ENCODE peak calls at places on chromosomes 3 and 15, in five cellular contexts. N, Y, H, R and G are unnamed samples.

GRCh38 chr3:100226712-100227429 is 33.9 kb upstream of the TBC1D23 start:
- DNase-seq in R (no peak), H (peak; percentile 63), Y (no peak), N (peak; percentile 60), G (no peak)

GRCh38 chr3:72722930-72723726 is 125.1 kb downstream of the SHQ1 start:
- DNase-seq in N (peak; percentile 70), R (peak; percentile 91), Y (no peak), H (peak; percentile 72), G (no peak)

GRCh38 chr15:73908030-73908821 is 18.0 kb upstream of the LOXL1 start:
- DNase-seq in H (peak; percentile 32), Y (peak; percentile 97), N (peak; percentile 87), R (peak; percentile 77), G (peak; percentile 58)

GRCh38 chr3:139327861-139328260 is 16.0 kb upstream of the MRPS22 start:
- DNase-seq in H (peak; percentile 10), R (no peak), N (no peak), Y (no peak), G (no peak)

GRCh38 chr3:188286087-188286513 is 132.1 kb downstream of the LPP start:
- DNase-seq in R (no peak), Y (no peak), N (peak; percentile 98), H (peak; percentile 100), G (no peak)

GRCh38 chr15:62257991-62258390 is 92.9 kb upstream of the C2CD4B start:
- DNase-seq in N (no peak), R (no peak), H (no peak), Y (no peak), G (no peak)

GRCh38 chr3:52800079-52800478 is 5.5 kb downstream of the ITIH3 start:
- DNase-seq in R (no peak), N (no peak), H (no peak), Y (no peak), G (no peak)

GRCh38 chr3:161890147-161890625 is 393.6 kb downstream of the OTOL1 start:
- DNase-seq in H (peak; percentile 99), R (no peak), Y (peak; percentile 50), N (peak; percentile 93), G (no peak)

GRCh38 chr3:126607214-126607908 is 47.6 kb downstream of the TXNRD3 start:
- DNase-seq in H (peak; percentile 77), R (no peak), N (peak; percentile 75), Y (no peak), G (no peak)

GRCh38 chr15:34855397-34855796 is 60.0 kb upstream of the ACTC1 start:
- DNase-seq in H (peak; percentile 76), Y (no peak), R (no peak), N (peak; percentile 73), G (no peak)

GRCh38 chr3:13080591-13080990 is 7.4 kb upstream of the IQSEC1 start:
- DNase-seq in N (peak; percentile 67), H (no peak), R (no peak), Y (no peak), G (peak; percentile 74)

GRCh38 chr3:54123538-54124196 is 1.3 kb downstream of the CACNA2D3 start:
- DNase-seq in R (no peak), H (peak; percentile 3), N (no peak), Y (peak; percentile 52), G (no peak)

GRCh38 chr3:87501076-87501475 is 224.7 kb upstream of the POU1F1 start:
- DNase-seq in Y (no peak), H (no peak), R (no peak), N (no peak), G (no peak)

GRCh38 chr3:69200384-69201068 is 78.1 kb upstream of the LMOD3 start:
- DNase-seq in H (peak; percentile 59), N (no peak), Y (no peak), R (peak; percentile 55), G (no peak)

GRCh38 chr3:196513697-196514349 is 1.3 kb downstream of the SMCO1 start:
- DNase-seq in H (peak; percentile 77), N (peak; percentile 69), R (no peak), Y (no peak), G (no peak)

GRCh38 chr15:99143655-99144610 is 39.1 kb downstream of the SYNM start:
- DNase-seq in Y (peak; percentile 60), H (no peak), R (no peak), N (peak; percentile 87), G (peak; percentile 78)

GRCh38 chr3:13045904-13046568 is 27.2 kb downstream of the IQSEC1 start:
- DNase-seq in N (no peak), H (no peak), R (no peak), Y (no peak), G (no peak)

GRCh38 chr3:63639821-63640220 is 12.7 kb upstream of the SNTN start:
- DNase-seq in H (peak; percentile 13), Y (no peak), R (no peak), N (peak; percentile 54), G (no peak)

GRCh38 chr15:98881526-98882517 is 125.8 kb downstream of the PGPEP1L start:
- DNase-seq in Y (no peak), H (peak; percentile 60), R (no peak), N (peak; percentile 79), G (no peak)

GRCh38 chr3:178022599-178022998 is 513.6 kb upstream of the KCNMB2 start:
- DNase-seq in H (peak; percentile 16), Y (no peak), R (no peak), N (peak; percentile 64), G (no peak)

GRCh38 chr15:42385980-42386695 is 26.8 kb downstream of the CAPN3 start:
- DNase-seq in H (no peak), R (no peak), Y (no peak), N (no peak), G (no peak)

GRCh38 chr15:37104413-37105392 is 4.4 kb upstream of the MEIS2 start:
- DNase-seq in Y (peak; percentile 59), H (no peak), N (no peak), R (no peak), G (no peak)

GRCh38 chr3:116417151-116417550 is 28.1 kb downstream of the LSAMP start:
- DNase-seq in N (no peak), H (no peak), Y (no peak), R (no peak), G (no peak)

GRCh38 chr3:48024401-48024800 is 8.2 kb upstream of the MAP4 start:
- DNase-seq in Y (no peak), R (no peak), H (no peak), N (peak; percentile 34), G (no peak)

GRCh38 chr3:73432021-73432722 is 192.6 kb downstream of the PDZRN3 start:
- DNase-seq in H (peak; percentile 26), Y (peak; percentile 61), N (peak; percentile 73), R (no peak), G (no peak)

GRCh38 chr15:66897381-66897780 is 168.0 kb upstream of the SMAD3 start:
- DNase-seq in Y (peak; percentile 28), H (no peak), N (no peak), R (no peak), G (no peak)

GRCh38 chr3:37241880-37242279 is 67.5 kb upstream of the LRRFIP2 start:
- DNase-seq in R (no peak), Y (no peak), N (no peak), H (no peak), G (no peak)

GRCh38 chr15:90104551-90104950 is 2.3 kb upstream of the IDH2 start:
- DNase-seq in N (no peak), H (no peak), Y (no peak), R (peak; percentile 89), G (no peak)

GRCh38 chr3:50137567-50137966 is 17.6 kb upstream of the SEMA3F start:
- DNase-seq in N (no peak), H (no peak), Y (no peak), R (no peak), G (no peak)

GRCh38 chr3:172223870-172224269 is 184.5 kb downstream of the FNDC3B start:
- DNase-seq in N (no peak), R (no peak), H (no peak), Y (no peak), G (no peak)

GRCh38 chr3:130709671-130710070 is 37.0 kb downstream of the PIK3R4 start:
- DNase-seq in R (no peak), Y (no peak), N (peak; percentile 27), H (no peak), G (no peak)

GRCh38 chr15:41564286-41564959 is 5.4 kb downstream of the TYRO3 start:
- DNase-seq in N (no peak), H (no peak), Y (peak; percentile 84), R (no peak), G (no peak)

DNA sequence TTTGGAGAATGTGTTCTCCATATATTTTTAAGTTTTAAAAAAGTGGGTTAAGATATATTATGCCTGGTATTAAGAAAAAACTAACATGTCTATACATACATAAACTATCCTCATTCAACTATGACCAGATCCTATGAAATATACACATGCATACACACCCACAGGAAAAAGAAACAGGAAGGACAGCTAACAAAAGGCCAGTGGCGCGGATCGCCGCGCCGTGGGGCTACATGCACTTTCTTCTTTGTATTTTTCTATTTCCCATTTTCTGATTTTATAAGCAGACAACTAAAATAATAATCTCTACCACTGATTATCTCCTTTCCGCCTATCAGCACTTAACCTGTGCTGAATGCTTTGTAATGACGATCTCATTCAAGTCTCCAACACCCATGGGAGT is 160.1 kb downstream of the OR4M2 start:
- DNase-seq in N (no peak), R (no peak), H (no peak), Y (no peak), G (no peak)
- H3K9me3 ChIP-seq in N (peaks cover 3% of the 10 kb centered on the region), R (no peaks in the 10 kb centered on the region), H (peaks cover 8% of the 10 kb centered on the region), Y (peaks cover 82% of the 10 kb centered on the region), G (no peaks in the 10 kb centered on the region)

DNA sequence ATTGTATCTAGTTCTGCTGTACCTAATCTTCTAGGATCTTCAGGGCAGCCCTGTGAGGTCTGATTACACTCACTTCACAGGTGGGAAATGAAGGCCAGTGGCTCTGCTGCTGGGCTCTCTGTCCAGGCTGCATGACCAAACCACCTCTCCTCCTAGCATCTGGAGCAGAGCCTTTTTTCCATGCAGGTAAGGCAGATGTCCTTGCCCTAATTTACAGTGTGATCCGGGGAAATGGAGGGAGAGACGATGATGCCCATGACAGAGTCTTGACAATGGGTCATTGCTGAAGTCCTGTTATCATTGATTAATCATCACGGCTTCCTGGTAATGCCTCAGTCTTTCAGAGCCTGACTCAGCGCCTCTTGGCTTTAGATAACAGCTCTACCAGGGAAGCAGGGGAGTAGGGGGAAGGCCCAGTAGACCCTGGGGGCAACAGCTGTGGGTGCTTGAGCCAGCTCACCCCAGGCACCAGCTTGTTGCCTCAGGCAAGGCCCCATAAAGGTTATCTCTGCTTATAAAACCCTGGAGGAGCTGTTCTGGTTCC is 153.4 kb downstream of the GABRG3 start:
- DNase-seq in R (no peak), H (peak; percentile 65), N (peak; percentile 28), Y (peak; percentile 53), G (no peak)
- H3K9me3 ChIP-seq in R (no peaks in the 10 kb centered on the region), H (no peaks in the 10 kb centered on the region), N (no peaks in the 10 kb centered on the region), Y (no peaks in the 10 kb centered on the region), G (no peaks in the 10 kb centered on the region)

GRCh38 chr15:20348900-20349773 is 192.5 kb downstream of the GOLGA6L6 start:
- DNase-seq in R (peak; percentile 53), N (no peak), H (no peak), Y (peak; percentile 48), G (no peak)
- H3K9me3 ChIP-seq in R (peaks cover 50% of the 10 kb centered on the region), N (no peaks in the 10 kb centered on the region), H (peaks cover 72% of the 10 kb centered on the region), Y (peaks cover 99% of the 10 kb centered on the region), G (no peaks in the 10 kb centered on the region)

GRCh38 chr3:179506792-179507191 is 55.5 kb upstream of the GNB4 start:
- DNase-seq in R (no peak), H (no peak), N (no peak), Y (no peak), G (no peak)
- H3K9me3 ChIP-seq in R (no peaks in the 10 kb centered on the region), H (no peaks in the 10 kb centered on the region), N (no peaks in the 10 kb centered on the region), Y (no peaks in the 10 kb centered on the region), G (no peaks in the 10 kb centered on the region)

GRCh38 chr15:25060472-25060803 is 105.7 kb downstream of the SNRPN start:
- DNase-seq in R (peak; percentile 39), H (no peak), Y (no peak), N (no peak), G (no peak)
- H3K9me3 ChIP-seq in R (peaks cover 100% of the 10 kb centered on the region), H (peaks cover 100% of the 10 kb centered on the region), Y (peaks cover 100% of the 10 kb centered on the region), N (no peaks in the 10 kb centered on the region), G (peaks cover 100% of the 10 kb centered on the region)